ENCODE peak calls at places on chromosomes 4 and X, in seven cellular contexts. B is coronary artery, J is bronchial epithelial cell, W is endothelial cell of umbilical vein, Y is cardiac muscle cell, D is stomach, V is lung. P is an unnamed sample.
A peak's percentile ranks its signal among the peaks of the same experiment; 100 is the strongest.

GRCh38 chr4:83862471-83862870 is 326.6 kb downstream of the GPAT3 start:
- DNase-seq in W (no peak), B (no peak), J (no peak), Y (no peak), D (no peak), V (peak; percentile 42), P (no peak)

GRCh38 chrX:64202808-64203320 is 2.6 kb downstream of the AMER1 start:
- DNase-seq in B (no peak), W (no peak), D (no peak), V (no peak), J (no peak), Y (no peak), P (no peak)

GRCh38 chrX:139932077-139932900 is 564 bp downstream of the ATP11C start:
- DNase-seq in B (peak; percentile 76), J (no peak), D (peak; percentile 43), W (peak; percentile 22), V (peak; percentile 29), Y (peak; percentile 61), P (no peak)

GRCh38 chrX:46582325-46582724 is 8.8 kb downstream of the CHST7 start:
- DNase-seq in B (no peak), Y (no peak), W (peak; percentile 32), V (no peak), D (no peak), J (peak; percentile 72), P (no peak)

GRCh38 chr4:26473893-26474292 is 16.4 kb downstream of the CCKAR start:
- DNase-seq in Y (no peak), V (no peak), J (no peak), D (no peak), W (no peak), B (peak; percentile 40), P (no peak)

GRCh38 chr4:101730291-101731117 is 60.0 kb upstream of the BANK1 start:
- DNase-seq in W (peak; percentile 78), J (peak; percentile 71), V (peak; percentile 71), D (peak; percentile 68), Y (peak; percentile 73), B (no peak), P (peak; percentile 71)

GRCh38 chr4:13294961-13295605 is 189.1 kb downstream of the RAB28 start:
- DNase-seq in D (no peak), B (no peak), J (peak; percentile 10), W (no peak), Y (no peak), V (no peak), P (no peak)

GRCh38 chr4:82905205-82905604 is 4.7 kb downstream of the THAP9 start:
- DNase-seq in D (no peak), J (peak; percentile 82), Y (no peak), V (no peak), B (no peak), W (peak; percentile 58), P (no peak)

GRCh38 chrX:43939187-43939926 is 33.8 kb downstream of the NDP start:
- DNase-seq in V (no peak), W (no peak), B (no peak), D (no peak), Y (no peak), J (peak; percentile 20), P (no peak)

GRCh38 chrX:85573801-85574200 is 194.3 kb upstream of the POF1B start:
- DNase-seq in W (no peak), B (no peak), D (no peak), Y (no peak), V (no peak), J (no peak), P (no peak)

GRCh38 chrX:95762716-95763115 is 921.9 kb upstream of the DIAPH2 start:
- DNase-seq in D (no peak), Y (peak; percentile 46), V (no peak), W (no peak), B (no peak), J (no peak), P (no peak)

GRCh38 chrX:151973851-151974335 is 583 bp downstream of the GABRE start:
- DNase-seq in Y (peak; percentile 2), V (peak; percentile 39), B (peak; percentile 71), W (peak; percentile 54), J (peak; percentile 26), D (no peak), P (no peak)

DNA sequence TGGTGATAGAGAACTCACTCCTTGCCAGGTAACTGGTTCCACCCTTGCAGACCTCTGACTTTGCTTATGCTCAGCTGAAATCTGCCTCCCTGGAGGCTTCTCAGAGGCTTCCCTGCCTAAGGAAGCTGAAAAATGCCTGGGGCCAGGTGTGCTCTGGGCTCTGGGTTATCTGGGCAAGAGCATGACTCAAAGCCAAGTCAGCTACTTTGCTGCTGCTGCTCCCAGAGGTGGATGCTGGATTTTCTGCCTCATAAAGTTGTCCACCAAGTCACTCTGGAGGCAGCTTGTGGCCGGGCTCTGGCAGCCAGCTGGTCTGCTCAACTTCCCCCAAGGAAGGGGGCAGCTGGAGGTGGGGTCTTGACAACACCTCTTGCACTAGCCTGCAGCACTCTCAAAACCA is 132.7 kb downstream of the PJA1 start:
- DNase-seq in W (no peak), Y (no peak), J (peak; percentile 88), V (peak; percentile 7), D (no peak), B (peak; percentile 7), P (no peak)
- TF ChIP-seq CTCF in W (no peak), Y (no peak), J (peak; percentile 33), V (no peak), D (no peak), B (no peak), P (no peak)

GRCh38 chrX:20802036-20802435 is 535.3 kb upstream of the RPS6KA3 start:
- DNase-seq in D (no peak), W (no peak), J (peak; percentile 73), V (no peak), B (no peak), Y (no peak), P (no peak)
- H3K4me3 ChIP-seq in D (no peak overlapping the region), W (no peak overlapping the region), J (no peak overlapping the region), V (no peak overlapping the region), B (no peak overlapping the region), Y (no peak overlapping the region), P (no peak overlapping the region)

DNA sequence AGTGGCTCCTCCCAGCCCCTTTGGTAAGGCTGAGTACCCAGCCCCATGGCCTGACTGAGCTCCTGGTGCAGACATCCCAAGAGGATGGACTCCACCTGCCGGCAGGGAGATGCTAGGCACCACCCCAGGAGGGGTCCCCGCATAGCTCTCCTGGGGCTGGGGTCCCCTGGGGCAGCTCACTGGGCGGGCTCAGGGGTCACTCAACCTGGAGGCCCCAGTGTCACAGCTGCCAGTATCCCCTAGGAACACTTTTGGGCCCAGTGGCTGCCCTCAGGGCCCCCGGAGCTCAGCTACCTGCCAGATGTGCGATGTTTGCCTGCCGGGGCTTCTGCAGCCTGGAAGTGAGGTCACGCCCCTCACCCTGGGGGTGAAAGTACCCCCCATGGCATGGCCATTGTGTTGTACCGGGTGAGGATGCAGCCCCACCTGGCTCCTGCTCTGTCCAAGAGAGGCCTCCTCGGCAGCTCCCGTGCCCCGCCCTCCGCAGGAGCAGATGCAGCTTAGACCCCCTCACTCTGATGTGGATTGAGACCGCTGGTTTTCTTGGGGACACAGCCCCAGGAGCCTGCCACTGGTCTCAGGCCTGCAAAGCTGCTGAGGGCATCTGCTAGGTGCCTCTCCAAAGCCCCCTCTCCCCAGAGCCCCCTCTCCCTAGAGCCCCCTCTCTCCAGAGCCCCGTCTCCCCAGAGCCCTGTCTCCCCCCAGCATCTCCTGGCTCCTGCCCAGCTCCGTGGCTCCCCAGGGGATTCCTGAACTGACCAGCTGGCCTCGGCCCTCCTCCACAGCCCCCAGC is 6.7 kb upstream of the HGFAC start:
- DNase-seq in Y (no peak), V (no peak), W (no peak), B (no peak), D (no peak), J (no peak), P (no peak)
- TF ChIP-seq CTCF in Y (peak; percentile 18), V (no peak), W (no peak), B (no peak), D (no peak), J (peak; percentile 26), P (no peak)

GRCh38 chrX:40538391-40538790 is 42.4 kb upstream of the ATP6AP2 start:
- DNase-seq in J (no peak), B (no peak), Y (no peak), D (no peak), V (no peak), W (no peak), P (no peak)

GRCh38 chrX:40542972-40543371 is 37.8 kb upstream of the ATP6AP2 start:
- DNase-seq in V (no peak), B (no peak), D (no peak), W (no peak), Y (no peak), J (no peak), P (no peak)

GRCh38 chrX:40542208-40542607 is 38.6 kb upstream of the ATP6AP2 start:
- DNase-seq in W (no peak), Y (no peak), J (no peak), B (no peak), D (no peak), V (no peak), P (no peak)

GRCh38 chrX:40537310-40537709 is 43.5 kb upstream of the ATP6AP2 start:
- DNase-seq in B (no peak), Y (no peak), J (no peak), V (no peak), D (no peak), W (no peak), P (no peak)

DNA sequence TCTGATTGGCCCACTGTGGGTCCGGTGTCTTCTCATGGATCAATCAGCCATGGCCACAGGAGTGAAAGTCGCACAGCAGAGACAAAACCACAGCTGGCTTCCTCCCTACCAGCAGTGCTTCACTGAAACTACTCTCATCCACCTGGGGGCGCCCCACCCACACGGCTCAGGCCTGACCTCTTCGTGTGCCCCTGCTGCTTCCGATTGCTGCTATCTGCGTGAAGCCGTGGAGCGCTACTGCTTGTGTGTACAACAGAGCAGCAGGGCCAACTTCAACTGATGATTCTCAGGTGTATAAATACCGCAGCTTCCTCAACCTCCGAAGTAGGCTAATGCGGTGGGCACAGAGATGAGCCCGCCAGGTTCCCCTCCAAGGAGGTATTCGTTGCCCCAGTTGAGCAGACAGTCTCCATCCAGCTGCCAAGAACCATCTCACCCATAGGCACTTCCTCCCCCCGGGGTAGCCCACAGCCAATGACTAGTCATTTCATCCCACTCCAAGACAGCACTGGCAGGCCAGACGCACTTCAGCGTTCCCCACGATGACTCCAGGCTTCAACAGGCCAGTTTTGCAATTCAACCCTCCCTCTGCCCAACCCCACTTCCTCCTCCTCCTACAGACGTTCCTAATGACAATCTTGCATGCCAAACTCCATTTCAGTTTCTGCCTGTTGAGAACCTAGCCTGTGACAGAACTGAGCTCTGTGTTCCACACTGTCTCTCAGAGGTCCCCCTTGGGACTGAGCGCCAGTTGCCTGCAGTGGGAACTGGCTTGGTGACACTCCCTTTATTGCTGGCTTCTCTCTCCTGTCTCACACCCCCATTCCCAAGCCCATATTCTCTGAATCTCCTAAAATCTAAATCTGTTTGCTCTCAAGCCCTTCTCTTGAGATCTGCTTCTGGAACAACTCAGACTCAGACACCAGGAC is 41.3 kb upstream of the ATP6AP2 start:
- DNase-seq in D (no peak), W (no peak), B (no peak), J (peak; percentile 61), Y (peak; percentile 42), V (peak; percentile 59), P (no peak)
- H3K4me3 ChIP-seq in D (no peak overlapping the region), W (no peak overlapping the region), B (no peak overlapping the region), J (no peak overlapping the region), Y (no peak overlapping the region), V (no peak overlapping the region), P (no peak overlapping the region)

DNA sequence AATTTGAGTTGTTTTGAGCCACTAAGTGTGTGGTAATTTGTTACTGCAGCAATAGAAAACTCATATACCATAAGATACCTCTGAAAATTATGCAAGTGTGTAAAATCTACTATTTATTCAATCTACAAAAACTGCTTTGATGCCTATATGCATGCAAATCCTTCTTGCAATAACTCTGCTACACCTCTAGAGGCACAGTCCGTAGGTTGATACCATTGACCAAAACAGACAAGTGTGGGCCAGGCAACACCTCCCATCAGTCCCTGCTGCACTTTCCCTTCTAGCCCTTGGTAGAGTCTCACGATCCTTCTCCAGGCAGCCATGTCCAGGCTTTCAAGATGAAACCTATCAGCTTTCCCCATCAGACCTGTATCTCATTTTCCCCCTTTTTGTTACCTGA is 48.8 kb upstream of the FAM9A start:
- DNase-seq in B (no peak), Y (no peak), V (no peak), D (no peak), J (no peak), W (no peak), P (no peak)
- TF ChIP-seq CTCF in B (no peak), Y (peak; percentile 13), V (no peak), D (no peak), J (peak; percentile 1), W (no peak), P (peak; percentile 16)